ENCODE peak calls at places on chromosomes 3 and 15, in six cellular contexts. T is pancreas, K is cardiac fibroblast, D is body of pancreas, Z is AG09309, J is stomach. X is an unnamed sample.
A peak's percentile ranks its signal among the peaks of the same experiment; 100 is the strongest.

GRCh38 chr3:123854905-123855304 is 29.2 kb downstream of the MYLK start:
- DNase-seq in T (no peak), K (no peak), D (no peak), Z (no peak), J (no peak), X (no peak)

GRCh38 chr3:50600141-50600753 is 11.3 kb downstream of the CISH start:
- DNase-seq in T (peak; percentile 62), K (no peak), D (peak; percentile 61), Z (no peak), J (peak; percentile 60), X (no peak)

GRCh38 chr3:61855211-61855610 is 293.8 kb downstream of the PTPRG start:
- DNase-seq in T (no peak), K (peak; percentile 13), D (no peak), Z (no peak), J (no peak), X (no peak)

GRCh38 chr15:84781505-84781904 is 33.1 kb downstream of the ZNF592 start:
- DNase-seq in T (no peak), K (no peak), D (no peak), Z (no peak), J (no peak), X (no peak)

GRCh38 chr3:139642981-139643380 is 34.8 kb downstream of the NMNAT3 start:
- DNase-seq in T (no peak), K (no peak), D (no peak), Z (no peak), J (no peak), X (no peak)

GRCh38 chr3:184786271-184787010 is 25.5 kb upstream of the VPS8 start:
- DNase-seq in T (no peak), K (peak; percentile 84), D (no peak), Z (peak; percentile 86), J (no peak), X (no peak)

GRCh38 chr3:129000742-129001100 is 383 bp upstream of the EFCC1 start:
- DNase-seq in T (no peak), K (no peak), D (no peak), Z (no peak), J (no peak), X (no peak)

GRCh38 chr3:76131396-76132153 is 346.2 kb upstream of the ZNF717 start:
- DNase-seq in T (no peak), K (peak; percentile 70), D (no peak), Z (no peak), J (no peak), X (no peak)

GRCh38 chr15:69126054-69126469 is 34.4 kb upstream of the GLCE start:
- DNase-seq in T (no peak), K (peak; percentile 74), D (no peak), Z (peak; percentile 23), J (no peak), X (no peak)

GRCh38 chr3:192514081-192514753 is 213.1 kb downstream of the FGF12 start:
- DNase-seq in T (peak; percentile 33), K (peak; percentile 15), D (peak; percentile 24), Z (no peak), J (no peak), X (peak; percentile 6)

GRCh38 chr3:97950360-97950759 is 21.9 kb downstream of the RIOX2 start:
- DNase-seq in T (no peak), K (no peak), D (no peak), Z (no peak), J (no peak), X (no peak)

GRCh38 chr15:70530035-70530499 is 233.3 kb downstream of the UACA start:
- DNase-seq in T (no peak), K (no peak), D (no peak), Z (no peak), J (no peak), X (no peak)

GRCh38 chr3:14117468-14118399 is 6.9 kb downstream of the CHCHD4 start:
- DNase-seq in T (no peak), K (no peak), D (no peak), Z (no peak), J (no peak), X (no peak)

GRCh38 chr3:47578691-47579632 is at the start of gene CSPG5:
- DNase-seq in T (peak; percentile 54), K (no peak), D (peak; percentile 21), Z (no peak), J (no peak), X (no peak)

GRCh38 chr15:59335197-59335786 is 37.4 kb downstream of the MYO1E start:
- DNase-seq in T (no peak), K (no peak), D (no peak), Z (no peak), J (no peak), X (peak; percentile 39)

GRCh38 chr3:192169332-192169915 is 557.9 kb downstream of the FGF12 start:
- DNase-seq in T (no peak), K (peak; percentile 55), D (no peak), Z (no peak), J (no peak), X (no peak)

GRCh38 chr15:59456114-59456513 is 18.1 kb downstream of the FAM81A start:
- DNase-seq in T (peak; percentile 45), K (no peak), D (peak; percentile 69), Z (no peak), J (peak; percentile 87), X (no peak)

GRCh38 chr3:129122697-129123055 is 1.1 kb upstream of the RAB43 start:
- DNase-seq in T (no peak), K (no peak), D (no peak), Z (no peak), J (peak; percentile 31), X (no peak)

GRCh38 chr3:131053021-131053420 is 26.3 kb downstream of the NEK11 start:
- DNase-seq in T (no peak), K (peak; percentile 49), D (no peak), Z (no peak), J (no peak), X (no peak)

GRCh38 chr3:10162147-10162546 is 2.6 kb upstream of the IRAK2 start:
- DNase-seq in T (no peak), K (no peak), D (no peak), Z (no peak), J (no peak), X (no peak)

GRCh38 chr15:79494963-79495362 is 62.8 kb downstream of the MINAR1 start:
- DNase-seq in T (no peak), K (no peak), D (peak; percentile 15), Z (no peak), J (no peak), X (no peak)

GRCh38 chr15:87567399-87567798 is 689.1 kb downstream of the NTRK3 start:
- DNase-seq in T (no peak), K (no peak), D (no peak), Z (no peak), J (no peak), X (no peak)

GRCh38 chr3:128734523-128735189 is 8.7 kb downstream of the RAB7A start:
- DNase-seq in T (no peak), K (no peak), D (no peak), Z (no peak), J (no peak), X (peak; percentile 20)

DNA sequence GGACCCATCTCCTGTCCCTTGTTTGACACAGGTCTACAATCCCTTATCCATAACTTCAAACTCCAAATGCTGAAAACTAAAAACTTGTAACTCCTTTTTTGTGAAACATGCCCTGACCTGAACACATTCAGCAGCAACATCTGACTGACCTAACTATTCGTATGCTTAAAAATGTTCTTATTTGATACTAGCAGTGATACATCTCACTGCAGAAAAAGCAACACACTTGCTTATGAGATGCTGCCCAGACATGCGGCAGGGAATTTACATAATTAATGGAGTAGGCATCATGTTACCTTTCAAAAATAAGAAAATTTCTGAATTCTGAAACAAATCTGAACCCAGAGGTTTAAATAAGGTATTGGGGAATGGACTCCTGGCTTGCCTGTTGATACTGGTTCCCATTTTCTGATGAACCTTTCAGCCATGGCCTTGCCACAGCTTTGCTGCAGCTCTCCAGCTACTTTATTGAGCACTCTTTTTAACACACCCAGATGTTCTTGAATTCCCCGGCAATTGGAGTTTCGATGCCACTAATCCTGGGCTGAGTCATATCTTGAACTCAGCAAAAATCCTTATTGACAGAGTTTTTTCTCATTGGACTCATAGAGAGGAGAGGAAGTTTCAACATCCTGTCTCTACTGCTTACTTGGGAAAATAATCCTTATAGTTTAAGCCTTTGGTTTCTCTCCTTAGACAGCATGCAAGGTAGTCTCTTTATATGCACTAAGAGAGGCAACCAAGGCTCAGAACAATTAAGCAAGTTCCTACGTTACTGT is 296.6 kb upstream of the LMCD1 start:
- DNase-seq in T (no peak), K (peak; percentile 18), D (no peak), Z (peak; percentile 11), J (no peak), X (no peak)
- H3K4me3 ChIP-seq in T (no peak overlapping the region), K (no peak overlapping the region), D (no peak overlapping the region), Z (no peak overlapping the region), J (no peak overlapping the region), X (no peak overlapping the region)

GRCh38 chr3:152466784-152467183 is 198.1 kb downstream of the MBNL1 start:
- DNase-seq in T (no peak), K (peak; percentile 87), D (no peak), Z (peak; percentile 71), J (no peak), X (no peak)
- TF ChIP-seq CTCF in T (no peak), K (peak; percentile 54), D (no peak), Z (peak; percentile 50), J (peak; percentile 10), X (peak; percentile 15)

DNA sequence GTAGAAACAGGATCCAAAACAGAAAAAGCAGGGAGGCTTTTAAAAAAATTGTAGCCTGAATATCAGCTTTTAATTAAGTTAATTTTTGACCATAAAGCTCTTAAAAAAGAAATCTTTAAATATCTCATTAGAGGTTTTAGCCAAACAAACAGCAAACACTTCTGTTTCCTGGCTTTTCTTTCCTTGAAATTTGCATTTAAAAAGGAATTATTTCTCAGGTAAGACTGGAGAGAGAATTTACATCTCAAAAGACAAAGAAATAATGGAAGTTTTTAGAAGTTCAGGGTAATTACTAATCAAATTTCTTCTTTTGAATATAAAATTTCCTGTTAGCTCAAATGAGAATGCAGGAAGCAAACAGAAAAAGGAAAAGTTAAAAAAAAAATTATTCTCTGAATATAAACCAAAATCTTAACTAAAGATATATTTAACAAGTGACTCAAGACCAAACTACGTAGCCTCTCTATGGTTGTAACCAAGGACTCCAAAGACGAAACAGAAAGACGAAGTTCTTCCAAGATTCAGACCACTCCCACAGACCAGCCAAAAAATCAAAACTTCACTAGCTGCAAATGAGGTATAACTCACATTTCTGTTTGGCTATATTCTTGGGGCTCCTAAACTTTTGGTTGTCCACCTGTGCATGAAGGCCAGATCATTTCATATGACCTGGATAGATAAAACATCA is 846.6 kb upstream of the ALCAM start:
- DNase-seq in T (no peak), K (peak; percentile 5), D (no peak), Z (no peak), J (no peak), X (peak; percentile 32)
- H3K4me3 ChIP-seq in T (no peak overlapping the region), K (no peak overlapping the region), D (no peak overlapping the region), Z (no peak overlapping the region), J (no peak overlapping the region), X (peak overlapping the region; percentile 41)

GRCh38 chr3:186596568-186597287 is 16.1 kb upstream of the AHSG start:
- DNase-seq in T (no peak), K (peak; percentile 43), D (no peak), Z (no peak), J (peak; percentile 32), X (no peak)
- TF ChIP-seq CTCF in T (no peak), K (no peak), D (no peak), Z (no peak), J (no peak), X (no peak)